ENCODE peak calls at places on chromosomes 1 and 21, in nine cellular contexts. One of them, this sample, is unnamed.

GRCh38 chr1:211333906-211334305 is 7.3 kb downstream of the TRAF5 start:
- DNase-seq in lung: no peak
- DNase-seq in fibroblast of villous mesenchyme: no peak
- DNase-seq in Panc1: no peak
- DNase-seq in RWPE1: no peak
- DNase-seq in foreskin keratinocyte: no peak
- DNase-seq in hepatocyte: no peak
- DNase-seq in NB4: no peak
- DNase-seq in OCI-LY7: peak
- DNase-seq in this sample: no peak

GRCh38 chr21:36928960-36929359 is 37.5 kb downstream of the HLCS start:
- DNase-seq in RWPE1: no peak
- DNase-seq in OCI-LY7: no peak
- DNase-seq in Panc1: no peak
- DNase-seq in lung: no peak
- DNase-seq in NB4: no peak
- DNase-seq in fibroblast of villous mesenchyme: no peak
- DNase-seq in hepatocyte: no peak
- DNase-seq in foreskin keratinocyte: no peak
- DNase-seq in this sample: no peak

GRCh38 chr1:243499711-243500110 is 243.9 kb downstream of the SDCCAG8 start:
- DNase-seq in Panc1: no peak
- DNase-seq in fibroblast of villous mesenchyme: no peak
- DNase-seq in OCI-LY7: no peak
- DNase-seq in RWPE1: no peak
- DNase-seq in hepatocyte: no peak
- DNase-seq in lung: no peak
- DNase-seq in foreskin keratinocyte: no peak
- DNase-seq in NB4: no peak
- DNase-seq in this sample: no peak

GRCh38 chr1:221991221-221991620 is 249.3 kb upstream of the DUSP10 start:
- DNase-seq in lung: no peak
- DNase-seq in NB4: no peak
- DNase-seq in Panc1: no peak
- DNase-seq in foreskin keratinocyte: peak
- DNase-seq in fibroblast of villous mesenchyme: peak
- DNase-seq in RWPE1: peak
- DNase-seq in OCI-LY7: no peak
- DNase-seq in hepatocyte: no peak
- DNase-seq in this sample: no peak

GRCh38 chr1:31627301-31627929 is 9.9 kb downstream of the HCRTR1 start:
- DNase-seq in lung: peak
- DNase-seq in RWPE1: no peak
- DNase-seq in Panc1: no peak
- DNase-seq in NB4: no peak
- DNase-seq in foreskin keratinocyte: no peak
- DNase-seq in OCI-LY7: no peak
- DNase-seq in hepatocyte: no peak
- DNase-seq in fibroblast of villous mesenchyme: peak
- DNase-seq in this sample: no peak

GRCh38 chr1:25672763-25673409 is 56.3 kb downstream of the MAN1C1 start:
- DNase-seq in foreskin keratinocyte: peak
- DNase-seq in hepatocyte: no peak
- DNase-seq in NB4: no peak
- DNase-seq in Panc1: no peak
- DNase-seq in lung: no peak
- DNase-seq in OCI-LY7: no peak
- DNase-seq in fibroblast of villous mesenchyme: no peak
- DNase-seq in RWPE1: no peak
- DNase-seq in this sample: no peak

GRCh38 chr1:227072991-227073390 is 132.9 kb downstream of the COQ8A start:
- DNase-seq in foreskin keratinocyte: no peak
- DNase-seq in RWPE1: no peak
- DNase-seq in NB4: no peak
- DNase-seq in lung: no peak
- DNase-seq in fibroblast of villous mesenchyme: peak
- DNase-seq in OCI-LY7: no peak
- DNase-seq in hepatocyte: no peak
- DNase-seq in Panc1: peak
- DNase-seq in this sample: no peak

GRCh38 chr21:42161957-42162681 is 56.8 kb upstream of the ABCG1 start:
- DNase-seq in fibroblast of villous mesenchyme: no peak
- DNase-seq in OCI-LY7: peak
- DNase-seq in hepatocyte: peak
- DNase-seq in NB4: peak
- DNase-seq in foreskin keratinocyte: no peak
- DNase-seq in Panc1: no peak
- DNase-seq in RWPE1: no peak
- DNase-seq in lung: no peak
- DNase-seq in this sample: peak

GRCh38 chr1:160925652-160926241 is 28.9 kb downstream of the ITLN2 start:
- DNase-seq in NB4: peak
- DNase-seq in OCI-LY7: no peak
- DNase-seq in lung: no peak
- DNase-seq in fibroblast of villous mesenchyme: peak
- DNase-seq in Panc1: peak
- DNase-seq in hepatocyte: no peak
- DNase-seq in RWPE1: no peak
- DNase-seq in foreskin keratinocyte: no peak
- DNase-seq in this sample: no peak

GRCh38 chr1:182430263-182431068 is 19.5 kb upstream of the RGSL1 start:
- DNase-seq in OCI-LY7: no peak
- DNase-seq in NB4: peak
- DNase-seq in fibroblast of villous mesenchyme: peak
- DNase-seq in lung: no peak
- DNase-seq in foreskin keratinocyte: no peak
- DNase-seq in hepatocyte: no peak
- DNase-seq in Panc1: no peak
- DNase-seq in RWPE1: no peak
- DNase-seq in this sample: no peak

DNA sequence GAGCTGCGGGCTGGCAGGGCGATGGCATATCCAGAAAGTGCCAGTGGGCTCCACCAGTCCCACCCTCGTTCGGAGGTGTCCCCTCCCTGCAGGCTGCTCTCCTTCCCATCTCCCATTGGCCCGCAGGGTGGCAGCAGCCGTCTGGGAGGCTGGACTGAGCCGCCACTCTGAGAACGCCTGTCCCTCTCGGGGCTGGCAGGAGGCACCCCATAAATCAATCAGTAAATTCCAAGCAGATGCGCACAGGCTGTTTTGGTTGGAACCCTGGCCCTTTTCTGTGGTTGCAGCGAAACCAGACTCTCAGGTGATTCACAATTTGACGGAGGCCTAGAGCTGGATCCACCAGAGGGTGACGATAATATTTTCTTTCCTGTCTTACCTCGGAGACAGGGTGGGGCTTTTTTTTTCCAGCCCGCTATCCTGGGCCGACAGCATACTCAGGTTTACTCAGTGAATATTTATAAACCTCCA is 99.7 kb downstream of the GLIS1 start:
- DNase-seq in NB4: no peak
- DNase-seq in OCI-LY7: no peak
- DNase-seq in foreskin keratinocyte: peak
- DNase-seq in RWPE1: peak
- DNase-seq in hepatocyte: no peak
- DNase-seq in fibroblast of villous mesenchyme: no peak
- DNase-seq in Panc1: no peak
- DNase-seq in lung: no peak
- DNase-seq in this sample: no peak
- TF ChIP-seq CTCF in NB4: no peak
- TF ChIP-seq CTCF in OCI-LY7: no peak
- TF ChIP-seq CTCF in foreskin keratinocyte: peak
- TF ChIP-seq CTCF in RWPE1: no peak
- TF ChIP-seq CTCF in hepatocyte: peak
- TF ChIP-seq CTCF in fibroblast of villous mesenchyme: no peak
- TF ChIP-seq CTCF in Panc1: no peak
- TF ChIP-seq CTCF in lung: no peak
- TF ChIP-seq CTCF in this sample: no peak

GRCh38 chr1:64139877-64140276 is 63.5 kb upstream of the UBE2U start:
- DNase-seq in RWPE1: no peak
- DNase-seq in lung: no peak
- DNase-seq in NB4: no peak
- DNase-seq in OCI-LY7: no peak
- DNase-seq in fibroblast of villous mesenchyme: peak
- DNase-seq in foreskin keratinocyte: no peak
- DNase-seq in Panc1: no peak
- DNase-seq in hepatocyte: no peak
- DNase-seq in this sample: no peak
- TF ChIP-seq CTCF in RWPE1: no peak
- TF ChIP-seq CTCF in lung: no peak
- TF ChIP-seq CTCF in NB4: no peak
- TF ChIP-seq CTCF in OCI-LY7: no peak
- TF ChIP-seq CTCF in fibroblast of villous mesenchyme: no peak
- TF ChIP-seq CTCF in foreskin keratinocyte: no peak
- TF ChIP-seq CTCF in Panc1: no peak
- TF ChIP-seq CTCF in hepatocyte: no peak
- TF ChIP-seq CTCF in this sample: no peak

GRCh38 chr1:204574016-204574855 is 58.0 kb downstream of the MDM4 start:
- DNase-seq in OCI-LY7: no peak
- DNase-seq in fibroblast of villous mesenchyme: peak
- DNase-seq in Panc1: no peak
- DNase-seq in foreskin keratinocyte: no peak
- DNase-seq in hepatocyte: no peak
- DNase-seq in RWPE1: no peak
- DNase-seq in NB4: no peak
- DNase-seq in lung: no peak
- DNase-seq in this sample: no peak
- TF ChIP-seq CTCF in OCI-LY7: no peak
- TF ChIP-seq CTCF in fibroblast of villous mesenchyme: no peak
- TF ChIP-seq CTCF in Panc1: no peak
- TF ChIP-seq CTCF in foreskin keratinocyte: no peak
- TF ChIP-seq CTCF in hepatocyte: no peak
- TF ChIP-seq CTCF in RWPE1: no peak
- TF ChIP-seq CTCF in NB4: no peak
- TF ChIP-seq CTCF in lung: no peak
- TF ChIP-seq CTCF in this sample: no peak

GRCh38 chr1:39136635-39137034 is 67.9 kb upstream of the MACF1 start:
- DNase-seq in lung: no peak
- DNase-seq in fibroblast of villous mesenchyme: no peak
- DNase-seq in OCI-LY7: no peak
- DNase-seq in RWPE1: no peak
- DNase-seq in hepatocyte: no peak
- DNase-seq in Panc1: no peak
- DNase-seq in foreskin keratinocyte: no peak
- DNase-seq in NB4: no peak
- DNase-seq in this sample: no peak
- TF ChIP-seq CTCF in lung: no peak
- TF ChIP-seq CTCF in fibroblast of villous mesenchyme: no peak
- TF ChIP-seq CTCF in OCI-LY7: peak
- TF ChIP-seq CTCF in RWPE1: no peak
- TF ChIP-seq CTCF in hepatocyte: peak
- TF ChIP-seq CTCF in Panc1: no peak
- TF ChIP-seq CTCF in foreskin keratinocyte: peak
- TF ChIP-seq CTCF in NB4: no peak
- TF ChIP-seq CTCF in this sample: no peak

DNA sequence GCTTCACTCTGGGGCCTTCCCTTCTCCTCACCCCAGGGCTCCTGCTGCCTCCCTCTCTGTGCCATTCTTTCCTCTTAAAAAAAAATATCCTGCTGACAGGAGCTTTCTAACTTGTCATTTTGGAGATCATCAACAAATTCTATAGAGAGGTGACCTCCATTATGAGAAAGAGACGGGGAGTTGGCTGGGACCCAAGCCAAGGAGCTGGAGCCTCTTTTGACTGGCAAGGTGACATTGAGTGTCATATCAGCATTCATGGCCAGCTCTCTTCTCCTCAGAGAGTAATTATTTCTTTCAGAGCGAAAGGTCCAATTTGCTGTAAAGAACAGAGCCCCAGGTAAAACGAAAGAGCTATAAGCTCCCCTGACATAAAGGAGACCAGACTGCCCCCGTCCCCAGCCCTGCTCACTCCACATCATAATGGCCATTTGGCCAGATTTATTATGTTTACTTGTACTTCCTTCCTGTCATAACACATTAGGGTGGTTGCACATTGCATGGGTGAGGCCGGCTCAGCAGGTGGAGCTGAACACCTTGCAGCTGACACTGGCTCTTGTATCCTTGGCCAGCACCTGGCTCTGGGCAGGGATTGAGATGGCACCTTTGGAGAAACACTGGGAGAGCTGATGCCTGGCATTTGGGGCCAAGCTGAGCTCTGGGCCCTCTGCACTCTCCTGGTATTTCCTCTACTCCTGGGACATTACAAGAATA is 404.0 kb upstream of the VAMP3 start:
- DNase-seq in Panc1: no peak
- DNase-seq in foreskin keratinocyte: no peak
- DNase-seq in OCI-LY7: no peak
- DNase-seq in lung: no peak
- DNase-seq in hepatocyte: peak
- DNase-seq in fibroblast of villous mesenchyme: no peak
- DNase-seq in NB4: no peak
- DNase-seq in RWPE1: no peak
- DNase-seq in this sample: no peak
- TF ChIP-seq CTCF in Panc1: no peak
- TF ChIP-seq CTCF in foreskin keratinocyte: no peak
- TF ChIP-seq CTCF in OCI-LY7: no peak
- TF ChIP-seq CTCF in lung: no peak
- TF ChIP-seq CTCF in hepatocyte: peak
- TF ChIP-seq CTCF in fibroblast of villous mesenchyme: no peak
- TF ChIP-seq CTCF in NB4: no peak
- TF ChIP-seq CTCF in RWPE1: no peak
- TF ChIP-seq CTCF in this sample: no peak

GRCh38 chr21:39654951-39655350 is 42.2 kb downstream of the B3GALT5 start:
- DNase-seq in RWPE1: no peak
- DNase-seq in Panc1: no peak
- DNase-seq in NB4: no peak
- DNase-seq in fibroblast of villous mesenchyme: no peak
- DNase-seq in hepatocyte: no peak
- DNase-seq in foreskin keratinocyte: no peak
- DNase-seq in lung: no peak
- DNase-seq in OCI-LY7: no peak
- DNase-seq in this sample: no peak
- TF ChIP-seq CTCF in RWPE1: no peak
- TF ChIP-seq CTCF in Panc1: no peak
- TF ChIP-seq CTCF in NB4: no peak
- TF ChIP-seq CTCF in fibroblast of villous mesenchyme: no peak
- TF ChIP-seq CTCF in hepatocyte: no peak
- TF ChIP-seq CTCF in foreskin keratinocyte: no peak
- TF ChIP-seq CTCF in lung: no peak
- TF ChIP-seq CTCF in OCI-LY7: no peak
- TF ChIP-seq CTCF in this sample: no peak

This sample was measured in natural killer cell.